ENCODE peak calls at places on chromosomes 12 and 14, in four cellular contexts. One of them, this sample, is unnamed.

GRCh38 chr14:69055125-69055524 is 76.0 kb upstream of the ACTN1 start:
- DNase-seq in K562: no peak
- DNase-seq in GM12878: no peak
- DNase-seq in WTC11: no peak
- DNase-seq in this sample: no peak

GRCh38 chr12:116136340-116136739 is 141.2 kb downstream of the MED13L start:
- DNase-seq in GM12878: no peak
- DNase-seq in WTC11: no peak
- DNase-seq in K562: no peak
- DNase-seq in this sample: no peak

GRCh38 chr12:69936214-69936731 is 111.2 kb downstream of the MYRFL start:
- DNase-seq in GM12878: no peak
- DNase-seq in K562: no peak
- DNase-seq in WTC11: peak
- DNase-seq in this sample: no peak

GRCh38 chr12:117152793-117153775 is 37.2 kb downstream of the FBXO21 start:
- DNase-seq in WTC11: no peak
- DNase-seq in GM12878: no peak
- DNase-seq in K562: no peak
- DNase-seq in this sample: no peak

GRCh38 chr14:69600304-69600891 is 11.0 kb upstream of the SUSD6 start:
- DNase-seq in GM12878: no peak
- DNase-seq in WTC11: no peak
- DNase-seq in K562: no peak
- DNase-seq in this sample: no peak

GRCh38 chr14:105478624-105479305 is 4.1 kb downstream of the CRIP2 start:
- DNase-seq in K562: no peak
- DNase-seq in GM12878: no peak
- DNase-seq in WTC11: no peak
- DNase-seq in this sample: no peak

GRCh38 chr14:63752449-63753169 is 24.7 kb upstream of the SGPP1 start:
- DNase-seq in GM12878: no peak
- DNase-seq in WTC11: no peak
- DNase-seq in K562: no peak
- DNase-seq in this sample: peak

GRCh38 chr12:121536929-121537813 is 43.7 kb downstream of the KDM2B start:
- DNase-seq in WTC11: peak
- DNase-seq in GM12878: peak
- DNase-seq in K562: peak
- DNase-seq in this sample: peak

GRCh38 chr14:104531421-104532190 is 48.0 kb upstream of the C14orf180 start:
- DNase-seq in K562: no peak
- DNase-seq in WTC11: no peak
- DNase-seq in GM12878: no peak
- DNase-seq in this sample: no peak

GRCh38 chr12:57148469-57149308 is 1.3 kb upstream of the LRP1-AS start:
- DNase-seq in K562: no peak
- DNase-seq in GM12878: no peak
- DNase-seq in WTC11: no peak
- DNase-seq in this sample: peak

GRCh38 chr12:87369161-87369560 is 660.0 kb downstream of the C12orf50 start:
- DNase-seq in K562: no peak
- DNase-seq in WTC11: no peak
- DNase-seq in GM12878: no peak
- DNase-seq in this sample: no peak

GRCh38 chr12:124938066-124938465 is 23.6 kb upstream of the UBC start:
- DNase-seq in WTC11: no peak
- DNase-seq in GM12878: peak
- DNase-seq in K562: no peak
- DNase-seq in this sample: no peak

GRCh38 chr14:102442241-102443211 is 67.0 kb downstream of the ANKRD9 start:
- DNase-seq in K562: no peak
- DNase-seq in WTC11: no peak
- DNase-seq in GM12878: no peak
- DNase-seq in this sample: peak

GRCh38 chr12:100154472-100155247 is 12.0 kb upstream of the BLTP3B start:
- DNase-seq in WTC11: peak
- DNase-seq in GM12878: no peak
- DNase-seq in K562: peak
- DNase-seq in this sample: peak

GRCh38 chr12:86411710-86412109 is 155.5 kb upstream of the MGAT4C start:
- DNase-seq in K562: no peak
- DNase-seq in WTC11: no peak
- DNase-seq in GM12878: no peak
- DNase-seq in this sample: no peak

GRCh38 chr14:58697927-58698641 is 60.3 kb downstream of the DACT1 start:
- DNase-seq in WTC11: no peak
- DNase-seq in K562: no peak
- DNase-seq in GM12878: no peak
- DNase-seq in this sample: no peak

GRCh38 chr12:115895247-115895646 is 382.2 kb downstream of the MED13L start:
- DNase-seq in K562: peak
- DNase-seq in GM12878: no peak
- DNase-seq in WTC11: peak
- DNase-seq in this sample: no peak

GRCh38 chr14:104110491-104111209 is 25.1 kb downstream of the ASPG start:
- DNase-seq in K562: no peak
- DNase-seq in WTC11: peak
- DNase-seq in GM12878: no peak
- DNase-seq in this sample: no peak

GRCh38 chr12:79373896-79374499 is 316.8 kb downstream of the PAWR start:
- DNase-seq in WTC11: peak
- DNase-seq in K562: peak
- DNase-seq in GM12878: no peak
- DNase-seq in this sample: peak

GRCh38 chr12:66746489-66747201 is 67.8 kb upstream of the GRIP1 start:
- DNase-seq in GM12878: no peak
- DNase-seq in WTC11: no peak
- DNase-seq in K562: no peak
- DNase-seq in this sample: no peak

GRCh38 chr12:65464930-65465329 is 186.4 kb downstream of the MSRB3 start:
- DNase-seq in GM12878: no peak
- DNase-seq in K562: no peak
- DNase-seq in WTC11: no peak
- DNase-seq in this sample: no peak

GRCh38 chr14:62179367-62180018 is 417.3 kb downstream of the SNAPC1 start:
- DNase-seq in WTC11: peak
- DNase-seq in GM12878: peak
- DNase-seq in K562: no peak
- DNase-seq in this sample: peak

GRCh38 chr12:27190761-27191160 is 53.3 kb upstream of the STK38L start:
- DNase-seq in GM12878: no peak
- DNase-seq in K562: no peak
- DNase-seq in WTC11: no peak
- DNase-seq in this sample: no peak

GRCh38 chr12:120706029-120706428 is 4.2 kb upstream of the UNC119B start:
- DNase-seq in K562: no peak
- DNase-seq in WTC11: no peak
- DNase-seq in GM12878: no peak
- DNase-seq in this sample: no peak

GRCh38 chr14:94769413-94770250 is at the start of gene GSC:
- DNase-seq in WTC11: peak
- DNase-seq in K562: no peak
- DNase-seq in GM12878: no peak
- DNase-seq in this sample: no peak

GRCh38 chr12:46124132-46124847 is 133.9 kb upstream of the SCAF11 start:
- DNase-seq in GM12878: no peak
- DNase-seq in WTC11: no peak
- DNase-seq in K562: no peak
- DNase-seq in this sample: no peak

GRCh38 chr14:92936085-92936484 is 13.1 kb downstream of the CHGA start:
- DNase-seq in WTC11: no peak
- DNase-seq in K562: no peak
- DNase-seq in GM12878: no peak
- DNase-seq in this sample: no peak

GRCh38 chr12:109461049-109461845 is 15.9 kb downstream of the KCTD10 start:
- DNase-seq in WTC11: no peak
- DNase-seq in GM12878: no peak
- DNase-seq in K562: peak
- DNase-seq in this sample: peak

GRCh38 chr12:69501154-69501895 is 31.1 kb downstream of the FRS2 start:
- DNase-seq in WTC11: no peak
- DNase-seq in K562: no peak
- DNase-seq in GM12878: no peak
- DNase-seq in this sample: no peak

GRCh38 chr12:78683031-78683430 is 181.5 kb upstream of the SYT1 start:
- DNase-seq in K562: no peak
- DNase-seq in GM12878: no peak
- DNase-seq in WTC11: no peak
- DNase-seq in this sample: no peak

GRCh38 chr12:131330106-131330820 is 376.6 kb downstream of the ADGRD1 start:
- DNase-seq in GM12878: no peak
- DNase-seq in WTC11: no peak
- DNase-seq in K562: no peak
- DNase-seq in this sample: no peak

GRCh38 chr12:132404435-132404855 is 75.1 kb upstream of the GALNT9 start:
- DNase-seq in WTC11: no peak
- DNase-seq in K562: no peak
- DNase-seq in GM12878: no peak
- DNase-seq in this sample: no peak

GRCh38 chr12:132406498-132407461 is 77.4 kb upstream of the GALNT9 start:
- DNase-seq in WTC11: no peak
- DNase-seq in K562: no peak
- DNase-seq in GM12878: no peak
- DNase-seq in this sample: no peak

GRCh38 chr12:132407525-132407924 is 78.1 kb upstream of the GALNT9 start:
- DNase-seq in GM12878: no peak
- DNase-seq in K562: peak
- DNase-seq in WTC11: no peak
- DNase-seq in this sample: no peak

GRCh38 chr12:132404956-132405741 is 75.8 kb upstream of the GALNT9 start:
- DNase-seq in WTC11: no peak
- DNase-seq in K562: no peak
- DNase-seq in GM12878: no peak
- DNase-seq in this sample: no peak

GRCh38 chr12:132405742-132406251 is 76.4 kb upstream of the GALNT9 start:
- DNase-seq in WTC11: peak
- DNase-seq in K562: no peak
- DNase-seq in GM12878: no peak
- DNase-seq in this sample: no peak
- TF ChIP-seq CBFB in WTC11: no peak
- TF ChIP-seq CBFB in K562: no peak
- TF ChIP-seq CBFB in GM12878: no peak
- TF ChIP-seq CBFB in this sample: no peak

DNA sequence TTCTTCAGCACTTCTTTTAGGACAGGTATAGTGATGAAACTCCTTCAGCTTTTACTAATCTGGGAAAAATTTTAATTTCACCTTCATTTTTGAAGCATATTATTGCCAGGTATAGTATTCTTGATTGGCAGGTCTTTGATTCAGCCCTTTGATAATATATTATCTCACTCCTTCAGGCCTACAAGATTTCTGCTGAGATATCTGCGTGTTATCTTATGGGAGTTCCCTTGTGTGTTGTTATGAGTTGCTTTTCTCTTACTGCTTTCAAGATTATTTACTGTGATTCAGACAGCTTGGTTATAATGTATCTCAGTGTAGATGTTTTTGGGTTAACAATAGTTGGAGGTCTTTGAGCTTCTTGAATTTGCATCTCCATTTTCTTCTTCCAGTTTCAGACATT is 87.4 kb downstream of the ATF7IP start:
- DNase-seq in K562: no peak
- DNase-seq in WTC11: no peak
- DNase-seq in GM12878: no peak
- DNase-seq in this sample: no peak
- TF ChIP-seq CBFB in K562: no peak
- TF ChIP-seq CBFB in WTC11: no peak
- TF ChIP-seq CBFB in GM12878: no peak
- TF ChIP-seq CBFB in this sample: no peak

DNA sequence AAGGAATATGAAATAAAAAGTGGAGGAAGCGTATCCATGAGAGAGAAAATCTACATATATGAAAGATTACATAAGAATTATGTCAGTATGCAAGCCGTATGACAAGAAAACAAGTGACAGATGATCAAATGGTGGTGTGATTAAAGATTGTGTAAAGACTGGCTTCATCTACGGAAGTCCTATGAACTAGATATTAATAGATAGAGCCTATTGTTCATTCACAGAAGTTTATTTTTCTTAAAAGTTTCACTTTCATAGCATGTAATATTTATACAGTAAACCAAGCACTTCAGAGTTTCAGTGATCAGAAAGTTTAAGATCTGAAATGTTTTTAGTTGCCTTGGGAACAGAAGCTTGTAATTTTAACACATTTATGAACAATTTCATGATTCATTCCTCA is 84.5 kb downstream of the VRK1 start:
- DNase-seq in WTC11: no peak
- DNase-seq in K562: no peak
- DNase-seq in GM12878: no peak
- DNase-seq in this sample: no peak
- TF ChIP-seq CBFB in WTC11: no peak
- TF ChIP-seq CBFB in K562: no peak
- TF ChIP-seq CBFB in GM12878: no peak
- TF ChIP-seq CBFB in this sample: no peak

GRCh38 chr12:90940872-90941499 is 14.0 kb downstream of the CCER1 start:
- DNase-seq in K562: no peak
- DNase-seq in WTC11: no peak
- DNase-seq in GM12878: no peak
- DNase-seq in this sample: peak

GRCh38 chr12:90943248-90943647 is 11.7 kb downstream of the CCER1 start:
- DNase-seq in GM12878: no peak
- DNase-seq in K562: no peak
- DNase-seq in WTC11: no peak
- DNase-seq in this sample: no peak

GRCh38 chr12:90947869-90948268 is 7.1 kb downstream of the CCER1 start:
- DNase-seq in WTC11: no peak
- DNase-seq in K562: no peak
- DNase-seq in GM12878: no peak
- DNase-seq in this sample: no peak

GRCh38 chr12:90939382-90939781 is 15.6 kb downstream of the CCER1 start:
- DNase-seq in K562: no peak
- DNase-seq in WTC11: no peak
- DNase-seq in GM12878: no peak
- DNase-seq in this sample: no peak

GRCh38 chr12:90945070-90945649 is 9.8 kb downstream of the CCER1 start:
- DNase-seq in WTC11: no peak
- DNase-seq in GM12878: no peak
- DNase-seq in K562: no peak
- DNase-seq in this sample: peak
- TF ChIP-seq CBFB in WTC11: no peak
- TF ChIP-seq CBFB in GM12878: no peak
- TF ChIP-seq CBFB in K562: no peak
- TF ChIP-seq CBFB in this sample: no peak

GRCh38 chr12:19129486-19130223 is at the start of gene PLEKHA5:
- DNase-seq in WTC11: peak
- DNase-seq in GM12878: no peak
- DNase-seq in K562: peak
- DNase-seq in this sample: peak
- TF ChIP-seq CBFB in WTC11: no peak
- TF ChIP-seq CBFB in GM12878: no peak
- TF ChIP-seq CBFB in K562: no peak
- TF ChIP-seq CBFB in this sample: no peak